ENCODE peak calls at places on chromosomes 5 and 9, in six cellular contexts. B is OCI-LY7, W is posterior vena cava, S is fibroblast of lung, G is mammary epithelial cell, P is GM03348. F is an unnamed sample.

GRCh38 chr9:126999315-127000068 is 84.9 kb downstream of the RALGPS1 start:
- DNase-seq in W (no peak), B (no peak), G (no peak), S (no peak), P (no peak), F (no peak)

GRCh38 chr5:170483701-170484458 is 19.9 kb upstream of the KCNIP1 start:
- DNase-seq in W (no peak), P (no peak), S (no peak), G (peak), B (no peak), F (no peak)

GRCh38 chr9:93091453-93092081 is 4.5 kb upstream of the CARD19 start:
- DNase-seq in B (no peak), W (peak), G (peak), S (peak), P (peak), F (no peak)

GRCh38 chr5:112119527-112119926 is 299.6 kb downstream of the EPB41L4A start:
- DNase-seq in S (no peak), P (no peak), G (no peak), W (no peak), B (no peak), F (no peak)

GRCh38 chr5:125402787-125403186 is 656.3 kb upstream of the ZNF608 start:
- DNase-seq in S (no peak), B (no peak), G (no peak), W (no peak), P (no peak), F (no peak)

GRCh38 chr5:1515921-1516571 is 7.7 kb downstream of the LPCAT1 start:
- DNase-seq in G (peak), S (no peak), P (no peak), W (peak), B (no peak), F (no peak)

GRCh38 chr9:24333629-24334028 is 212.1 kb downstream of the IZUMO3 start:
- DNase-seq in G (no peak), S (no peak), P (no peak), B (no peak), W (no peak), F (no peak)

GRCh38 chr9:82645591-82645990 is 417.4 kb downstream of the RASEF start:
- DNase-seq in W (no peak), G (peak), P (no peak), B (no peak), S (no peak), F (no peak)

GRCh38 chr5:150503977-150504620 is 3.8 kb upstream of the NDST1 start:
- DNase-seq in G (no peak), P (peak), S (no peak), W (no peak), B (no peak), F (no peak)